ENCODE peak calls at places on chromosomes 7 and 10, in eight cellular contexts. One of them, this sample, is unnamed.

GRCh38 chr7:137913985-137914384 is 67.2 kb upstream of the DGKI start:
- DNase-seq in MM.1S: no peak
- DNase-seq in HCT116: no peak
- DNase-seq in hepatocyte: no peak
- DNase-seq in GM23248: no peak
- DNase-seq in OCI-LY7: no peak
- DNase-seq in GM23338: no peak
- DNase-seq in SK-N-SH: no peak
- DNase-seq in this sample: no peak

GRCh38 chr10:70126700-70127395 is 5.8 kb downstream of the AIFM2 start:
- DNase-seq in MM.1S: no peak
- DNase-seq in HCT116: no peak
- DNase-seq in hepatocyte: no peak
- DNase-seq in GM23248: no peak
- DNase-seq in OCI-LY7: no peak
- DNase-seq in GM23338: no peak
- DNase-seq in SK-N-SH: no peak
- DNase-seq in this sample: no peak

GRCh38 chr7:79949778-79950177 is 184.9 kb upstream of the GNAI1 start:
- DNase-seq in MM.1S: no peak
- DNase-seq in HCT116: no peak
- DNase-seq in hepatocyte: no peak
- DNase-seq in GM23248: no peak
- DNase-seq in OCI-LY7: no peak
- DNase-seq in GM23338: peak; percentile 11
- DNase-seq in SK-N-SH: no peak
- DNase-seq in this sample: no peak

GRCh38 chr10:29102233-29102632 is 186.6 kb upstream of the LYZL1 start:
- DNase-seq in MM.1S: no peak
- DNase-seq in HCT116: no peak
- DNase-seq in hepatocyte: no peak
- DNase-seq in GM23248: no peak
- DNase-seq in OCI-LY7: no peak
- DNase-seq in GM23338: no peak
- DNase-seq in SK-N-SH: peak; percentile 26
- DNase-seq in this sample: no peak

GRCh38 chr10:43287056-43288007 is 20.5 kb upstream of the RASGEF1A start:
- DNase-seq in MM.1S: peak; percentile 74
- DNase-seq in HCT116: peak; percentile 66
- DNase-seq in hepatocyte: no peak
- DNase-seq in GM23248: peak; percentile 18
- DNase-seq in OCI-LY7: peak; percentile 39
- DNase-seq in GM23338: peak; percentile 30
- DNase-seq in SK-N-SH: no peak
- DNase-seq in this sample: no peak

GRCh38 chr10:125159932-125160855 is at the start of gene CTBP2:
- DNase-seq in MM.1S: no peak
- DNase-seq in HCT116: peak; percentile 44
- DNase-seq in hepatocyte: peak; percentile 84
- DNase-seq in GM23248: peak; percentile 74
- DNase-seq in OCI-LY7: no peak
- DNase-seq in GM23338: peak; percentile 75
- DNase-seq in SK-N-SH: peak; percentile 89
- DNase-seq in this sample: peak; percentile 85

GRCh38 chr10:99370993-99371392 is 41.8 kb downstream of the CNNM1 start:
- DNase-seq in MM.1S: peak; percentile 67
- DNase-seq in HCT116: peak; percentile 42
- DNase-seq in hepatocyte: peak; percentile 67
- DNase-seq in GM23248: peak; percentile 74
- DNase-seq in OCI-LY7: peak; percentile 7
- DNase-seq in GM23338: peak; percentile 32
- DNase-seq in SK-N-SH: peak; percentile 56
- DNase-seq in this sample: peak; percentile 55

GRCh38 chr10:131703527-131703926 is 197.3 kb upstream of the PPP2R2D start:
- DNase-seq in MM.1S: no peak
- DNase-seq in HCT116: no peak
- DNase-seq in hepatocyte: no peak
- DNase-seq in GM23248: no peak
- DNase-seq in OCI-LY7: no peak
- DNase-seq in GM23338: no peak
- DNase-seq in SK-N-SH: peak; percentile 2
- DNase-seq in this sample: no peak

GRCh38 chr10:513393-513792 is 176.1 kb downstream of the DIP2C start:
- DNase-seq in MM.1S: peak; percentile 37
- DNase-seq in HCT116: no peak
- DNase-seq in hepatocyte: no peak
- DNase-seq in GM23248: no peak
- DNase-seq in OCI-LY7: peak; percentile 65
- DNase-seq in GM23338: no peak
- DNase-seq in SK-N-SH: no peak
- DNase-seq in this sample: no peak

GRCh38 chr10:99993994-99994689 is 15.6 kb downstream of the DNMBP start:
- DNase-seq in MM.1S: no peak
- DNase-seq in HCT116: no peak
- DNase-seq in hepatocyte: peak; percentile 67
- DNase-seq in GM23248: peak; percentile 85
- DNase-seq in OCI-LY7: peak; percentile 66
- DNase-seq in GM23338: peak; percentile 28
- DNase-seq in SK-N-SH: no peak
- DNase-seq in this sample: no peak

GRCh38 chr10:31652038-31652437 is 276.6 kb downstream of the ARHGAP12 start:
- DNase-seq in MM.1S: no peak
- DNase-seq in HCT116: no peak
- DNase-seq in hepatocyte: no peak
- DNase-seq in GM23248: no peak
- DNase-seq in OCI-LY7: no peak
- DNase-seq in GM23338: no peak
- DNase-seq in SK-N-SH: no peak
- DNase-seq in this sample: no peak

GRCh38 chr10:63068246-63068645 is 64.9 kb upstream of the NRBF2 start:
- DNase-seq in MM.1S: peak; percentile 53
- DNase-seq in HCT116: no peak
- DNase-seq in hepatocyte: no peak
- DNase-seq in GM23248: peak; percentile 27
- DNase-seq in OCI-LY7: no peak
- DNase-seq in GM23338: no peak
- DNase-seq in SK-N-SH: no peak
- DNase-seq in this sample: no peak

GRCh38 chr7:91778416-91778815 is 102.1 kb downstream of the MTERF1 start:
- DNase-seq in MM.1S: no peak
- DNase-seq in HCT116: no peak
- DNase-seq in hepatocyte: no peak
- DNase-seq in GM23248: no peak
- DNase-seq in OCI-LY7: no peak
- DNase-seq in GM23338: no peak
- DNase-seq in SK-N-SH: no peak
- DNase-seq in this sample: peak; percentile 2

GRCh38 chr10:53597835-53598251 is 825.3 kb upstream of the MBL2 start:
- DNase-seq in MM.1S: no peak
- DNase-seq in HCT116: no peak
- DNase-seq in hepatocyte: peak; percentile 5
- DNase-seq in GM23248: no peak
- DNase-seq in OCI-LY7: no peak
- DNase-seq in GM23338: peak; percentile 92
- DNase-seq in SK-N-SH: no peak
- DNase-seq in this sample: peak; percentile 40

GRCh38 chr7:26858735-26859134 is 5.7 kb downstream of the SKAP2 start:
- DNase-seq in MM.1S: no peak
- DNase-seq in HCT116: no peak
- DNase-seq in hepatocyte: no peak
- DNase-seq in GM23248: no peak
- DNase-seq in OCI-LY7: no peak
- DNase-seq in GM23338: peak; percentile 46
- DNase-seq in SK-N-SH: no peak
- DNase-seq in this sample: no peak

GRCh38 chr7:95478139-95479037 is 7.4 kb upstream of the ASB4 start:
- DNase-seq in MM.1S: no peak
- DNase-seq in HCT116: no peak
- DNase-seq in hepatocyte: peak; percentile 75
- DNase-seq in GM23248: peak; percentile 69
- DNase-seq in OCI-LY7: no peak
- DNase-seq in GM23338: peak; percentile 71
- DNase-seq in SK-N-SH: no peak
- DNase-seq in this sample: peak; percentile 54

GRCh38 chr10:108290823-108291222 is 1126.3 kb upstream of the SORCS1 start:
- DNase-seq in MM.1S: no peak
- DNase-seq in HCT116: no peak
- DNase-seq in hepatocyte: no peak
- DNase-seq in GM23248: no peak
- DNase-seq in OCI-LY7: no peak
- DNase-seq in GM23338: no peak
- DNase-seq in SK-N-SH: no peak
- DNase-seq in this sample: no peak

GRCh38 chr10:105262666-105263065 is 621.6 kb downstream of the SORCS3 start:
- DNase-seq in MM.1S: no peak
- DNase-seq in HCT116: no peak
- DNase-seq in hepatocyte: no peak
- DNase-seq in GM23248: no peak
- DNase-seq in OCI-LY7: no peak
- DNase-seq in GM23338: no peak
- DNase-seq in SK-N-SH: no peak
- DNase-seq in this sample: no peak

GRCh38 chr7:33554046-33554445 is 351.3 kb upstream of the BMPER start:
- DNase-seq in MM.1S: no peak
- DNase-seq in HCT116: no peak
- DNase-seq in hepatocyte: no peak
- DNase-seq in GM23248: peak; percentile 8
- DNase-seq in OCI-LY7: no peak
- DNase-seq in GM23338: no peak
- DNase-seq in SK-N-SH: no peak
- DNase-seq in this sample: no peak

GRCh38 chr7:109126404-109127050 is 556.9 kb downstream of the DNAJB9 start:
- DNase-seq in MM.1S: no peak
- DNase-seq in HCT116: no peak
- DNase-seq in hepatocyte: no peak
- DNase-seq in GM23248: no peak
- DNase-seq in OCI-LY7: no peak
- DNase-seq in GM23338: peak; percentile 43
- DNase-seq in SK-N-SH: no peak
- DNase-seq in this sample: peak; percentile 11
- TF ChIP-seq EZH2phosphoT487 in MM.1S: no peak
- TF ChIP-seq EZH2phosphoT487 in HCT116: no peak
- TF ChIP-seq EZH2phosphoT487 in hepatocyte: no peak
- TF ChIP-seq EZH2phosphoT487 in GM23248: no peak
- TF ChIP-seq EZH2phosphoT487 in OCI-LY7: no peak
- TF ChIP-seq EZH2phosphoT487 in GM23338: no peak
- TF ChIP-seq EZH2phosphoT487 in SK-N-SH: no peak
- TF ChIP-seq EZH2phosphoT487 in this sample: no peak

DNA sequence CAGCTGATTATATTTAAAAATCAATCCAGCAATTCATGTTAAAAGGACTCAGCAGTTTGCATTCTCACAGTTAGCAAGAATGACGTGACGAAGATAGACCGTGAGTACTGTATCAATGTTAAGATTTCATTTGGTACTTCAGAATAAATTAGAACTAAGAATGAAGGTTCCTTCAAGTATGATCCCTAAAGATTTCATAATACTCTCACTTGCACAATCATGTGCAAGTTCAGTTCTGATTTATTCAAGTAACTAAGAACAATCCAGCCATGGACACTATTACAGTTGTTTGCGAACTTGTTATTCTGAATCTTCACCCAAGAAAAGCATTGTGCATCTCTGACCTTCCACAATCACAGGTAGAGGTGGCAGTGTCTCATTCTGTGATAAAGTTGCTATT is 7.7 kb downstream of the RHEB start:
- DNase-seq in MM.1S: no peak
- DNase-seq in HCT116: no peak
- DNase-seq in hepatocyte: no peak
- DNase-seq in GM23248: peak; percentile 42
- DNase-seq in OCI-LY7: no peak
- DNase-seq in GM23338: no peak
- DNase-seq in SK-N-SH: no peak
- DNase-seq in this sample: no peak
- H3K4me3 ChIP-seq in MM.1S: no peak overlapping the region
- H3K4me3 ChIP-seq in HCT116: no peak overlapping the region
- H3K4me3 ChIP-seq in hepatocyte: no peak overlapping the region
- H3K4me3 ChIP-seq in GM23248: no peak overlapping the region
- H3K4me3 ChIP-seq in OCI-LY7: no peak overlapping the region
- H3K4me3 ChIP-seq in GM23338: no peak overlapping the region
- H3K4me3 ChIP-seq in SK-N-SH: no peak overlapping the region
- H3K4me3 ChIP-seq in this sample: no peak overlapping the region

GRCh38 chr7:140059288-140060242 is 3.2 kb downstream of the PARP12 start:
- DNase-seq in MM.1S: no peak
- DNase-seq in HCT116: peak; percentile 73
- DNase-seq in hepatocyte: peak; percentile 66
- DNase-seq in GM23248: peak; percentile 94
- DNase-seq in OCI-LY7: no peak
- DNase-seq in GM23338: no peak
- DNase-seq in SK-N-SH: peak; percentile 81
- DNase-seq in this sample: no peak
- H3K27ac ChIP-seq in MM.1S: no peak overlapping the region
- H3K27ac ChIP-seq in HCT116: peak overlapping the region; percentile 10
- H3K27ac ChIP-seq in hepatocyte: no peak overlapping the region
- H3K27ac ChIP-seq in GM23248: peak overlapping the region; percentile 48
- H3K27ac ChIP-seq in OCI-LY7: no peak overlapping the region
- H3K27ac ChIP-seq in GM23338: no peak overlapping the region
- H3K27ac ChIP-seq in SK-N-SH: peak overlapping the region; percentile 66
- H3K27ac ChIP-seq in this sample: no peak overlapping the region

GRCh38 chr10:33286186-33286934 is 48.1 kb downstream of the NRP1 start:
- DNase-seq in MM.1S: no peak
- DNase-seq in HCT116: no peak
- DNase-seq in hepatocyte: no peak
- DNase-seq in GM23248: peak; percentile 48
- DNase-seq in OCI-LY7: no peak
- DNase-seq in GM23338: no peak
- DNase-seq in SK-N-SH: no peak
- DNase-seq in this sample: no peak

GRCh38 chr10:33288127-33288526 is 46.3 kb downstream of the NRP1 start:
- DNase-seq in MM.1S: no peak
- DNase-seq in HCT116: no peak
- DNase-seq in hepatocyte: no peak
- DNase-seq in GM23248: no peak
- DNase-seq in OCI-LY7: no peak
- DNase-seq in GM23338: no peak
- DNase-seq in SK-N-SH: no peak
- DNase-seq in this sample: no peak

GRCh38 chr10:33289776-33290175 is 44.7 kb downstream of the NRP1 start:
- DNase-seq in MM.1S: no peak
- DNase-seq in HCT116: no peak
- DNase-seq in hepatocyte: no peak
- DNase-seq in GM23248: no peak
- DNase-seq in OCI-LY7: no peak
- DNase-seq in GM23338: no peak
- DNase-seq in SK-N-SH: no peak
- DNase-seq in this sample: no peak

GRCh38 chr10:33284945-33285344 is 49.5 kb downstream of the NRP1 start:
- DNase-seq in MM.1S: no peak
- DNase-seq in HCT116: no peak
- DNase-seq in hepatocyte: no peak
- DNase-seq in GM23248: no peak
- DNase-seq in OCI-LY7: no peak
- DNase-seq in GM23338: no peak
- DNase-seq in SK-N-SH: no peak
- DNase-seq in this sample: no peak

DNA sequence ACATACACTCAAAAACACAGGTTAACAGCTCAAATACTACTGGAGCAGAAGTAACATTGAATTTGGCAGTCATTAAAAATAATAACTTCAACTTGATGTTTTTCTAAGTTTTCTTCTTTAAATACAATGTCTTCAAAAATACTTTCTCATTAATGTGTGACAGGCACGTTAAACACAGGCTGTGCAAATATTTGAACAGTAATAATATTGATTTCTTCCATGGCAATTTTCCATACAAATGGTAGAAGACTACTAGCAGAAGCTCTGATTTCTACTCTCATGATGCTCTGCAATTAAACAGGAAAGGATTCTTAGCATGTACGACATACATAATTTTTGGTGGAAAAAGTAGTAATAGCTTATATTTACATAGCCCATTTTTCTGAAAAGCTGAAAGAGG is 47.4 kb downstream of the NRP1 start:
- DNase-seq in MM.1S: no peak
- DNase-seq in HCT116: no peak
- DNase-seq in hepatocyte: no peak
- DNase-seq in GM23248: no peak
- DNase-seq in OCI-LY7: no peak
- DNase-seq in GM23338: no peak
- DNase-seq in SK-N-SH: no peak
- DNase-seq in this sample: no peak
- TF ChIP-seq EZH2phosphoT487 in MM.1S: no peak
- TF ChIP-seq EZH2phosphoT487 in HCT116: no peak
- TF ChIP-seq EZH2phosphoT487 in hepatocyte: no peak
- TF ChIP-seq EZH2phosphoT487 in GM23248: no peak
- TF ChIP-seq EZH2phosphoT487 in OCI-LY7: no peak
- TF ChIP-seq EZH2phosphoT487 in GM23338: no peak
- TF ChIP-seq EZH2phosphoT487 in SK-N-SH: no peak
- TF ChIP-seq EZH2phosphoT487 in this sample: no peak